ENCODE peak calls at places on chromosomes 4 and X, in eight cellular contexts. One of them, this sample, is unnamed. For H3K9me3, the result is how much of the 10 kb centered on the place peaks cover.

GRCh38 chrX:2889045-2889605 is 40.0 kb downstream of the ARSD start:
- DNase-seq in right cardiac atrium: no peak
- DNase-seq in CD8-positive, alpha-beta memory T cell: no peak
- DNase-seq in transverse colon: no peak
- DNase-seq in stomach: no peak
- DNase-seq in SJSA1: no peak
- DNase-seq in ovary: no peak
- DNase-seq in heart left ventricle: no peak
- DNase-seq in this sample: no peak

GRCh38 chrX:68995386-68995779 is 166.6 kb downstream of the EFNB1 start:
- DNase-seq in stomach: no peak
- DNase-seq in right cardiac atrium: no peak
- DNase-seq in SJSA1: no peak
- DNase-seq in ovary: no peak
- DNase-seq in transverse colon: no peak
- DNase-seq in heart left ventricle: no peak
- DNase-seq in CD8-positive, alpha-beta memory T cell: no peak
- DNase-seq in this sample: no peak

GRCh38 chr4:128709268-128709667 is 100.2 kb upstream of the JADE1 start:
- DNase-seq in stomach: no peak
- DNase-seq in heart left ventricle: no peak
- DNase-seq in CD8-positive, alpha-beta memory T cell: no peak
- DNase-seq in SJSA1: no peak
- DNase-seq in right cardiac atrium: no peak
- DNase-seq in ovary: no peak
- DNase-seq in transverse colon: no peak
- DNase-seq in this sample: no peak

GRCh38 chrX:46762963-46763362 is 4.0 kb upstream of the SLC9A7 start:
- DNase-seq in ovary: no peak
- DNase-seq in right cardiac atrium: no peak
- DNase-seq in heart left ventricle: no peak
- DNase-seq in transverse colon: no peak
- DNase-seq in SJSA1: no peak
- DNase-seq in stomach: no peak
- DNase-seq in CD8-positive, alpha-beta memory T cell: no peak
- DNase-seq in this sample: no peak

GRCh38 chr4:150250293-150250997 is 172.2 kb downstream of the DCLK2 start:
- DNase-seq in right cardiac atrium: no peak
- DNase-seq in stomach: no peak
- DNase-seq in transverse colon: no peak
- DNase-seq in SJSA1: no peak
- DNase-seq in ovary: no peak
- DNase-seq in CD8-positive, alpha-beta memory T cell: no peak
- DNase-seq in heart left ventricle: no peak
- DNase-seq in this sample: no peak

GRCh38 chrX:27186671-27187070 is 276.5 kb downstream of the PPP4R3C start:
- DNase-seq in CD8-positive, alpha-beta memory T cell: no peak
- DNase-seq in transverse colon: peak
- DNase-seq in ovary: no peak
- DNase-seq in stomach: no peak
- DNase-seq in SJSA1: peak
- DNase-seq in right cardiac atrium: no peak
- DNase-seq in heart left ventricle: no peak
- DNase-seq in this sample: no peak

GRCh38 chr4:7539659-7540058 is 104.9 kb upstream of the PSAPL1 start:
- DNase-seq in right cardiac atrium: peak
- DNase-seq in transverse colon: no peak
- DNase-seq in stomach: no peak
- DNase-seq in SJSA1: no peak
- DNase-seq in ovary: no peak
- DNase-seq in heart left ventricle: no peak
- DNase-seq in CD8-positive, alpha-beta memory T cell: peak
- DNase-seq in this sample: peak

GRCh38 chr4:79650794-79651431 is 242.9 kb upstream of the GK2 start:
- DNase-seq in heart left ventricle: no peak
- DNase-seq in right cardiac atrium: no peak
- DNase-seq in SJSA1: peak
- DNase-seq in ovary: no peak
- DNase-seq in stomach: no peak
- DNase-seq in CD8-positive, alpha-beta memory T cell: no peak
- DNase-seq in transverse colon: no peak
- DNase-seq in this sample: no peak

GRCh38 chr4:124396333-124396732 is 316.2 kb downstream of the ANKRD50 start:
- DNase-seq in CD8-positive, alpha-beta memory T cell: no peak
- DNase-seq in right cardiac atrium: no peak
- DNase-seq in heart left ventricle: no peak
- DNase-seq in ovary: no peak
- DNase-seq in stomach: no peak
- DNase-seq in SJSA1: no peak
- DNase-seq in transverse colon: no peak
- DNase-seq in this sample: no peak

GRCh38 chr4:15333692-15334633 is 93.9 kb upstream of the C1QTNF7 start:
- DNase-seq in ovary: no peak
- DNase-seq in stomach: no peak
- DNase-seq in SJSA1: no peak
- DNase-seq in CD8-positive, alpha-beta memory T cell: no peak
- DNase-seq in right cardiac atrium: no peak
- DNase-seq in transverse colon: no peak
- DNase-seq in heart left ventricle: no peak
- DNase-seq in this sample: no peak

GRCh38 chr4:33831667-33832066 is 2412.6 kb downstream of the ARAP2 start:
- DNase-seq in SJSA1: no peak
- DNase-seq in stomach: no peak
- DNase-seq in heart left ventricle: no peak
- DNase-seq in right cardiac atrium: no peak
- DNase-seq in CD8-positive, alpha-beta memory T cell: no peak
- DNase-seq in transverse colon: no peak
- DNase-seq in ovary: no peak
- DNase-seq in this sample: no peak

GRCh38 chr4:8207314-8207713 is 8.2 kb downstream of the SH3TC1 start:
- DNase-seq in CD8-positive, alpha-beta memory T cell: no peak
- DNase-seq in SJSA1: no peak
- DNase-seq in right cardiac atrium: no peak
- DNase-seq in stomach: no peak
- DNase-seq in transverse colon: no peak
- DNase-seq in ovary: no peak
- DNase-seq in heart left ventricle: no peak
- DNase-seq in this sample: no peak

GRCh38 chr4:184538023-184538599 is 63.8 kb upstream of the IRF2 start:
- DNase-seq in heart left ventricle: peak
- DNase-seq in right cardiac atrium: peak
- DNase-seq in stomach: peak
- DNase-seq in CD8-positive, alpha-beta memory T cell: peak
- DNase-seq in ovary: peak
- DNase-seq in SJSA1: no peak
- DNase-seq in transverse colon: peak
- DNase-seq in this sample: peak

GRCh38 chr4:183407635-183408463 is 36.6 kb upstream of the CDKN2AIP start:
- DNase-seq in ovary: no peak
- DNase-seq in SJSA1: no peak
- DNase-seq in heart left ventricle: no peak
- DNase-seq in stomach: no peak
- DNase-seq in transverse colon: no peak
- DNase-seq in CD8-positive, alpha-beta memory T cell: no peak
- DNase-seq in right cardiac atrium: no peak
- DNase-seq in this sample: no peak

GRCh38 chr4:13647012-13647411 is 19.5 kb upstream of the BOD1L1 start:
- DNase-seq in ovary: no peak
- DNase-seq in heart left ventricle: no peak
- DNase-seq in SJSA1: no peak
- DNase-seq in right cardiac atrium: no peak
- DNase-seq in CD8-positive, alpha-beta memory T cell: no peak
- DNase-seq in stomach: no peak
- DNase-seq in transverse colon: no peak
- DNase-seq in this sample: no peak

GRCh38 chr4:28621541-28621940 is 1760.9 kb downstream of the STIM2 start:
- DNase-seq in stomach: no peak
- DNase-seq in CD8-positive, alpha-beta memory T cell: no peak
- DNase-seq in heart left ventricle: no peak
- DNase-seq in SJSA1: no peak
- DNase-seq in ovary: no peak
- DNase-seq in right cardiac atrium: no peak
- DNase-seq in transverse colon: no peak
- DNase-seq in this sample: no peak

GRCh38 chrX:22134681-22135080 is 102.6 kb downstream of the PHEX start:
- DNase-seq in right cardiac atrium: no peak
- DNase-seq in SJSA1: peak
- DNase-seq in transverse colon: no peak
- DNase-seq in heart left ventricle: no peak
- DNase-seq in ovary: no peak
- DNase-seq in stomach: no peak
- DNase-seq in CD8-positive, alpha-beta memory T cell: no peak
- DNase-seq in this sample: no peak

GRCh38 chr4:79852305-79852730 is 220.7 kb downstream of the ANTXR2 start:
- DNase-seq in CD8-positive, alpha-beta memory T cell: no peak
- DNase-seq in ovary: no peak
- DNase-seq in SJSA1: no peak
- DNase-seq in transverse colon: peak
- DNase-seq in right cardiac atrium: peak
- DNase-seq in heart left ventricle: peak
- DNase-seq in stomach: no peak
- DNase-seq in this sample: no peak

GRCh38 chr4:27148211-27148895 is 287.7 kb downstream of the STIM2 start:
- DNase-seq in heart left ventricle: no peak
- DNase-seq in transverse colon: no peak
- DNase-seq in right cardiac atrium: no peak
- DNase-seq in ovary: no peak
- DNase-seq in stomach: no peak
- DNase-seq in SJSA1: no peak
- DNase-seq in CD8-positive, alpha-beta memory T cell: no peak
- DNase-seq in this sample: no peak

GRCh38 chrX:57241967-57242366 is 44.5 kb upstream of the FAAH2 start:
- DNase-seq in heart left ventricle: no peak
- DNase-seq in stomach: no peak
- DNase-seq in ovary: no peak
- DNase-seq in CD8-positive, alpha-beta memory T cell: no peak
- DNase-seq in right cardiac atrium: no peak
- DNase-seq in SJSA1: no peak
- DNase-seq in transverse colon: no peak
- DNase-seq in this sample: no peak

GRCh38 chr4:24382381-24382780 is 202.0 kb downstream of the DHX15 start:
- DNase-seq in transverse colon: no peak
- DNase-seq in ovary: no peak
- DNase-seq in SJSA1: no peak
- DNase-seq in stomach: no peak
- DNase-seq in right cardiac atrium: no peak
- DNase-seq in CD8-positive, alpha-beta memory T cell: no peak
- DNase-seq in heart left ventricle: no peak
- DNase-seq in this sample: no peak

GRCh38 chr4:4969298-4969697 is 50.0 kb downstream of the CYTL1 start:
- DNase-seq in right cardiac atrium: no peak
- DNase-seq in heart left ventricle: peak
- DNase-seq in ovary: no peak
- DNase-seq in transverse colon: no peak
- DNase-seq in stomach: peak
- DNase-seq in SJSA1: no peak
- DNase-seq in CD8-positive, alpha-beta memory T cell: no peak
- DNase-seq in this sample: no peak

GRCh38 chr4:186831574-186831973 is 107.9 kb upstream of the FAT1 start:
- DNase-seq in CD8-positive, alpha-beta memory T cell: no peak
- DNase-seq in right cardiac atrium: no peak
- DNase-seq in transverse colon: no peak
- DNase-seq in heart left ventricle: no peak
- DNase-seq in ovary: no peak
- DNase-seq in stomach: no peak
- DNase-seq in SJSA1: no peak
- DNase-seq in this sample: no peak

GRCh38 chr4:18923496-18924161 is 902.1 kb upstream of the LCORL start:
- DNase-seq in heart left ventricle: no peak
- DNase-seq in right cardiac atrium: no peak
- DNase-seq in stomach: no peak
- DNase-seq in transverse colon: no peak
- DNase-seq in SJSA1: no peak
- DNase-seq in ovary: no peak
- DNase-seq in CD8-positive, alpha-beta memory T cell: no peak
- DNase-seq in this sample: no peak

GRCh38 chr4:18914182-18914581 is 892.6 kb upstream of the LCORL start:
- DNase-seq in transverse colon: no peak
- DNase-seq in stomach: no peak
- DNase-seq in SJSA1: no peak
- DNase-seq in CD8-positive, alpha-beta memory T cell: no peak
- DNase-seq in heart left ventricle: no peak
- DNase-seq in ovary: no peak
- DNase-seq in right cardiac atrium: no peak
- DNase-seq in this sample: no peak

GRCh38 chr4:18917689-18918088 is 896.1 kb upstream of the LCORL start:
- DNase-seq in transverse colon: no peak
- DNase-seq in SJSA1: no peak
- DNase-seq in ovary: no peak
- DNase-seq in stomach: no peak
- DNase-seq in heart left ventricle: no peak
- DNase-seq in right cardiac atrium: no peak
- DNase-seq in CD8-positive, alpha-beta memory T cell: no peak
- DNase-seq in this sample: no peak
- H3K9me3 ChIP-seq in transverse colon: under half
- H3K9me3 ChIP-seq in SJSA1: under half
- H3K9me3 ChIP-seq in ovary: under half
- H3K9me3 ChIP-seq in stomach: under half
- H3K9me3 ChIP-seq in heart left ventricle: under half
- H3K9me3 ChIP-seq in right cardiac atrium: under half
- H3K9me3 ChIP-seq in CD8-positive, alpha-beta memory T cell: under half
- H3K9me3 ChIP-seq in this sample: under half

GRCh38 chr4:26093561-26093960 is 179.5 kb downstream of the SMIM20 start:
- DNase-seq in SJSA1: no peak
- DNase-seq in ovary: no peak
- DNase-seq in stomach: no peak
- DNase-seq in CD8-positive, alpha-beta memory T cell: no peak
- DNase-seq in right cardiac atrium: no peak
- DNase-seq in transverse colon: no peak
- DNase-seq in heart left ventricle: no peak
- DNase-seq in this sample: no peak
- H3K9me3 ChIP-seq in SJSA1: under half
- H3K9me3 ChIP-seq in ovary: under half
- H3K9me3 ChIP-seq in stomach: under half
- H3K9me3 ChIP-seq in CD8-positive, alpha-beta memory T cell: under half
- H3K9me3 ChIP-seq in right cardiac atrium: under half
- H3K9me3 ChIP-seq in transverse colon: under half
- H3K9me3 ChIP-seq in heart left ventricle: under half
- H3K9me3 ChIP-seq in this sample: under half

DNA sequence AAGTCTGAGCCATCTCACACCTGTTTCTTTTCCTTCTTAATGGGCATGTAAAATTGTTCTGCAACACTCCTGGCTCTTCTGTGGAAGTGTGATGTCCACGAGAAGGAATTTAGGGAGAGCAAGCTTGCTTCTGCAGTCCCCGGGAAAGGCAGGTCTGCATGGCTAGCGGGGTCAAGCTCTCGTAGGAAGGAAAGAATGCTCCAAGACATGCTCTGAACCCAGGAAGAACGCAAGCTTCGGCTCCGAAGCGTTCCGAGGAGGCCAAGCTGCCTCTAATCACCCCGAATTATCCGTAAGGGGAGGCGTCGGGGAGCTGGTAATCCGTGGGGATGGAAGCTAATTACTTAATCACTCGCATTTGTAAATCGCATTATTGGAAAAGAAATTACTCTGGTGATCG is 177.7 kb downstream of the CRLF2 start:
- DNase-seq in stomach: no peak
- DNase-seq in transverse colon: no peak
- DNase-seq in CD8-positive, alpha-beta memory T cell: no peak
- DNase-seq in SJSA1: no peak
- DNase-seq in ovary: no peak
- DNase-seq in right cardiac atrium: no peak
- DNase-seq in heart left ventricle: no peak
- DNase-seq in this sample: no peak
- H3K9me3 ChIP-seq in stomach: under half
- H3K9me3 ChIP-seq in transverse colon: under half
- H3K9me3 ChIP-seq in CD8-positive, alpha-beta memory T cell: under half
- H3K9me3 ChIP-seq in SJSA1: under half
- H3K9me3 ChIP-seq in ovary: under half
- H3K9me3 ChIP-seq in right cardiac atrium: under half
- H3K9me3 ChIP-seq in heart left ventricle: under half
- H3K9me3 ChIP-seq in this sample: under half

GRCh38 chr4:166134285-166134684 is 261.2 kb downstream of the TLL1 start:
- DNase-seq in stomach: no peak
- DNase-seq in SJSA1: no peak
- DNase-seq in transverse colon: no peak
- DNase-seq in CD8-positive, alpha-beta memory T cell: no peak
- DNase-seq in ovary: no peak
- DNase-seq in heart left ventricle: no peak
- DNase-seq in right cardiac atrium: no peak
- DNase-seq in this sample: no peak
- H3K9me3 ChIP-seq in stomach: under half
- H3K9me3 ChIP-seq in SJSA1: under half
- H3K9me3 ChIP-seq in transverse colon: under half
- H3K9me3 ChIP-seq in CD8-positive, alpha-beta memory T cell: under half
- H3K9me3 ChIP-seq in ovary: under half
- H3K9me3 ChIP-seq in heart left ventricle: under half
- H3K9me3 ChIP-seq in right cardiac atrium: under half
- H3K9me3 ChIP-seq in this sample: under half

This sample was measured in T-helper 17 cell.